ENCODE peak calls at places on chromosomes 12 and 14, in seven cellular contexts. K is fibroblast of lung, G is tibial artery, P is cardiac muscle cell, T is psoas muscle, Z is esophagus muscularis mucosa, I is GM23338. U is an unnamed sample. For H3K27me3, the result is how much of the 10 kb centered on the place peaks cover.

GRCh38 chr12:118525216-118525615 is 148.9 kb downstream of the SUDS3 start:
- DNase-seq in K (no peak), G (no peak), P (no peak), T (no peak), Z (no peak), I (no peak), U (no peak)

GRCh38 chr12:132178314-132178713 is 34.1 kb downstream of the NOC4L start:
- DNase-seq in K (no peak), G (no peak), P (no peak), T (peak), Z (no peak), I (no peak), U (no peak)

GRCh38 chr12:66036317-66036716 is 94.2 kb downstream of the LLPH start:
- DNase-seq in K (peak), G (peak), P (peak), T (peak), Z (peak), I (no peak), U (peak)

GRCh38 chr12:27868165-27868564 is 88.1 kb upstream of the MANSC4 start:
- DNase-seq in K (peak), G (no peak), P (peak), T (no peak), Z (no peak), I (no peak), U (no peak)

GRCh38 chr12:70443274-70443673 is 77.2 kb downstream of the KCNMB4 start:
- DNase-seq in K (peak), G (no peak), P (peak), T (no peak), Z (no peak), I (no peak), U (no peak)

GRCh38 chr14:34190746-34191145 is 239.9 kb upstream of the EGLN3 start:
- DNase-seq in K (no peak), G (no peak), P (no peak), T (no peak), Z (no peak), I (no peak), U (no peak)

GRCh38 chr14:21860172-21860571 is 186.6 kb upstream of the OR4E1 start:
- DNase-seq in K (no peak), G (no peak), P (peak), T (no peak), Z (no peak), I (peak), U (no peak)

GRCh38 chr14:79721399-79722084 is 489.8 kb downstream of the DIO2 start:
- DNase-seq in K (no peak), G (no peak), P (no peak), T (no peak), Z (no peak), I (no peak), U (no peak)

GRCh38 chr14:105324080-105324778 is 9.7 kb downstream of the PACS2 start:
- DNase-seq in K (no peak), G (peak), P (no peak), T (peak), Z (no peak), I (peak), U (no peak)

GRCh38 chr14:87497301-87497700 is 495.7 kb downstream of the GALC start:
- DNase-seq in K (no peak), G (no peak), P (no peak), T (no peak), Z (no peak), I (no peak), U (no peak)

GRCh38 chr12:31037028-31037427 is 36.6 kb upstream of the DDX11 start:
- DNase-seq in K (no peak), G (no peak), P (no peak), T (no peak), Z (no peak), I (no peak), U (no peak)

GRCh38 chr12:83197483-83197914 is 510.8 kb downstream of the TMTC2 start:
- DNase-seq in K (no peak), G (no peak), P (no peak), T (no peak), Z (no peak), I (peak), U (no peak)

GRCh38 chr12:99455350-99456037 is 192.1 kb upstream of the GARIN6 start:
- DNase-seq in K (peak), G (no peak), P (peak), T (no peak), Z (no peak), I (peak), U (peak)

GRCh38 chr12:6295187-6295811 is 15.2 kb upstream of the PLEKHG6 start:
- DNase-seq in K (peak), G (no peak), P (peak), T (no peak), Z (no peak), I (peak), U (peak)

GRCh38 chr14:76333664-76334063 is 42.3 kb upstream of the ESRRB start:
- DNase-seq in K (no peak), G (no peak), P (no peak), T (no peak), Z (no peak), I (no peak), U (no peak)

GRCh38 chr14:84420236-84420635 is 1109.7 kb upstream of the FLRT2 start:
- DNase-seq in K (peak), G (no peak), P (peak), T (no peak), Z (no peak), I (no peak), U (no peak)

GRCh38 chr12:43930032-43930431 is 94.2 kb downstream of the TMEM117 start:
- DNase-seq in K (no peak), G (no peak), P (no peak), T (no peak), Z (no peak), I (no peak), U (no peak)

DNA sequence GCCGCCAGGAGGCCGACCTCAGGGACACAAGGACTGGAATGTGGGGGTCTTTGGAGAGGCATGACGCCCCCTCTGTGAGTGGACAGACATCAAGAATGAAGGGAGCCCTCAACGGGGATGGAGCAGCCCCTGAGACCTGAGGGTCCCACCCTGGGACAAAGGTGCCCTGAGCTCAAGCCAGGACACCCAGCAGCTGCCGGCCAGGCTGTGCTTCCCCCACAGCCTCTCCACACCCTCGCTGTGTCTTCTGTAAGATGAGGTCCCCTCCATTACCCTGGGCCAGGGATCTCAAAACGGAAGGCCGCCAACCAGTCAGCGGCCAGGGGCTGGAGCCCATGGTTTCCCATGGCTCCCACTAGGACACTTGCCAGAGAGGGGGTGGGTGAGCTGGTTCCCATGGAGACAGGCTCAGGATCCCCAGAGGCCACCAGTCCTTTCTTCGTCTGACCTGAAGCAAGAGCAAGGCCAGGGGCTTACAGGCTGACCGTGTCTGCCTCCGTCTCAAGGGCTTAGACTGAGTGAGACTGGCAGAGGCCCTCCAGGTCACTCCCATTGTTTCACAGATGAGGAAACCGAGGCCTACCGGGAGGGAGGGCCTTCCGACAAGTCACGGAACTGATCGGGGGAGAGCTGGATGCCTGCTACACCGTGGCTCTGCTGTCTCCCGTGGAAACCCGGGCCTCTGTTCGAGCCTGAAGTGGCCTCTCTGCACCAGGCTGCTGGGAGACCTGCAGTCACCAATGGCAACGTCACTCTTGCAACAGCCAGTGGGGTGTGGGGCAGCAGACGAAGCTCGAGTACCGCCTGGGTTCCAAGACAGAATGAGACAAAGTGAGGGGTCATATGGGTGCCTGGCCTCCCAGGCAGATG is 91.7 kb upstream of the DIO3 start:
- DNase-seq in K (no peak), G (peak), P (no peak), T (no peak), Z (no peak), I (no peak), U (no peak)
- H3K4me3 ChIP-seq in K (no peak), G (no peak), P (no peak), T (no peak), Z (no peak), I (no peak), U (no peak)

GRCh38 chr12:51890135-51890464 is 2.2 kb downstream of the ANKRD33 start:
- DNase-seq in K (no peak), G (peak), P (no peak), T (no peak), Z (no peak), I (no peak), U (no peak)

GRCh38 chr12:51887476-51888315 is at the start of gene ANKRD33:
- DNase-seq in K (no peak), G (peak), P (peak), T (peak), Z (no peak), I (peak), U (no peak)

GRCh38 chr12:51890511-51891171 is 2.7 kb downstream of the ANKRD33 start:
- DNase-seq in K (no peak), G (peak), P (no peak), T (no peak), Z (no peak), I (no peak), U (no peak)

GRCh38 chr12:51888316-51889215 is 663 bp downstream of the ANKRD33 start:
- DNase-seq in K (no peak), G (peak), P (no peak), T (no peak), Z (no peak), I (no peak), U (no peak)

GRCh38 chr12:51889216-51890134 is 1.6 kb downstream of the ANKRD33 start:
- DNase-seq in K (no peak), G (peak), P (no peak), T (no peak), Z (no peak), I (peak), U (no peak)
- TF ChIP-seq CTCF in K (peak), G (no peak), P (peak), T (no peak), Z (no peak), I (peak), U (peak)

DNA sequence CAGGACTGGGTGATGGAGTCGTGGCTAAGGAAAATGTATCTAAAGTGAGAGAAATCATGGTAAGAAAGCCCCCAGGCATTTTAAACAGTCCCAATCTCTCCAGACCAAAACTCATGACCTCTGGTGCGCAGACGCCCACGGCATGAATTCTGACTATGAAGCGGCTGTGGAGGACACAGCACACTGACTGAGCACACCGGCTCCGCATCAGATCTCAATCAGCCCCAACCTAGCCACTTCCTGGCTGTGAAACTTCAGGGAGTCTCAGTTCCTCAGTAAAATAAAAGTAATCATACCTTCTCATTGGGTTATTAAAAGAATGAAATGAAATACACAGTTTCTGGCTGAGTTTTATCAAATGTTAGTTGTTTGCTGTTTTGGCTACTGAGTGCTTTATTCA is 38.7 kb downstream of the SETD3 start:
- DNase-seq in K (no peak), G (no peak), P (no peak), T (no peak), Z (no peak), I (no peak), U (no peak)
- H3K27me3 ChIP-seq in K (under half), G (under half), P (under half), T (under half), Z (under half), I (under half), U (under half)

GRCh38 chr12:123790901-123791486 is 28.9 kb downstream of the DNAH10 start:
- DNase-seq in K (no peak), G (no peak), P (no peak), T (no peak), Z (no peak), I (no peak), U (no peak)

GRCh38 chr12:123788541-123788940 is 26.4 kb downstream of the DNAH10 start:
- DNase-seq in K (no peak), G (peak), P (no peak), T (no peak), Z (no peak), I (no peak), U (no peak)

GRCh38 chr12:123782997-123783792 is 21.1 kb downstream of the DNAH10 start:
- DNase-seq in K (no peak), G (no peak), P (no peak), T (no peak), Z (no peak), I (no peak), U (no peak)

DNA sequence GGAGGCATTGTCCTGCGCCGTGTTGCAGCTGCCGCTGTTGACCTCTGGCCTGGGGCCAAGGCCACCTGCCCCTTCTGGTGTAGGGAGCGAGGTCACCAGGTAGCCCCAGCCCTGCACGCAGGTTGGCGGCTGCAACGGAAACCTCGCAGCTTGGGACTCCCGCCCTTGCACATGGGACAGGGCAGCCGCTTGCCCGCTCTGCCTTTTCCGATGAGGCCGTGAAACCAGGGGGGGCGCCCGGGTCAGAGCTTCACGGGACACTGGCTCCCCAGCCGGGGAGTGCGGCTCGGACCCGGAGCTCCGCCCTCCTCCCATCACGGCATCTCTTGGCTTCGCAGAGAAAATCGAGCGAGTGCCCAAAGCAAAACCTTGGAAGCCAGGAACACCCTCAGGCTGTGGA is 25.4 kb downstream of the DNAH10 start:
- DNase-seq in K (no peak), G (peak), P (no peak), T (no peak), Z (no peak), I (no peak), U (no peak)
- H3K4me3 ChIP-seq in K (no peak), G (no peak), P (no peak), T (no peak), Z (no peak), I (no peak), U (no peak)

DNA sequence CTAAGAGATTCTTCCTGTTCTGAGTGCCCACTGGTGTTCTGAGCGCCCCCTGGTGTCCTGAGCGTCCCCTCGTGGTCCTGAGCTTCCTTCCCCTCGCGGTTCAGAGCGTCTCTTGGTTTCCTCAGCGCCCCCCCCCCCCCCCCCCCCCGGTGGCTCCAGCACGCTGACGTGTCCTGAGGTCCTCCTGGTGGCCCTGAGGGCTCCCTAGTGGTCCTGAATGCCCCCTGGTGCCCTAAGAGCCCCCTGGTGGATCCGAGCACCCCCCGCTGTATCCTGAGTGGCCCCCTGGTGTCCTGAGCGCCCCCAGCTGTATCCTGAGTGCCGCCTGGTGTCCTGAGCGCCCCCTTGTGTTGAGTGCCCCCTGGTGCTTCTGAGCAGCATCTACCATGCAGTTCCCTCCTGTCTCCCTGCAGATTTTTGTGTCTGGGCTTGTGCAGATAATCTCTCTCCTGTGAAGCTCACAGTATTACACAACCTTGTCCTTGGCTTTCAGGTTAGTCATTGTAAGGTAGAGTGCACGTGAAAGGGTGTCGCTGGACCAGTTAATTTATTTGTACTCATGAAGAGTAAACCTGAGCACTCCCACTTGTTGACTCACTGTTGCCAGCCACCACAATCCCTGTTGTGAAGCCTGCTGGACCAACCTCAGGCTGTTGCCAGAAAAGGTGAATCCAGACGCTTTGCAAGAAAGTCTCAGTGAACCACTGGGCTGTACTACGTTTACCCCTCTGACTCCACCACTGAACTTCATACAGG is 1168.4 kb downstream of the TMEM121 start:
- DNase-seq in K (no peak), G (no peak), P (no peak), T (no peak), Z (no peak), I (peak), U (no peak)
- TF ChIP-seq CTCF in K (no peak), G (no peak), P (no peak), T (no peak), Z (no peak), I (no peak), U (no peak)

GRCh38 chr14:74237441-74237840 is 1.8 kb upstream of the VSX2 start:
- DNase-seq in K (no peak), G (no peak), P (no peak), T (no peak), Z (no peak), I (no peak), U (no peak)
- H3K27me3 ChIP-seq in K (half or more), G (under half), P (half or more), T (under half), Z (half or more), I (half or more), U (half or more)

GRCh38 chr12:124034297-124034696 is 61.3 kb downstream of the ZNF664 start:
- DNase-seq in K (no peak), G (no peak), P (no peak), T (no peak), Z (no peak), I (no peak), U (no peak)
- H3K4me3 ChIP-seq in K (no peak), G (no peak), P (no peak), T (no peak), Z (no peak), I (no peak), U (no peak)

DNA sequence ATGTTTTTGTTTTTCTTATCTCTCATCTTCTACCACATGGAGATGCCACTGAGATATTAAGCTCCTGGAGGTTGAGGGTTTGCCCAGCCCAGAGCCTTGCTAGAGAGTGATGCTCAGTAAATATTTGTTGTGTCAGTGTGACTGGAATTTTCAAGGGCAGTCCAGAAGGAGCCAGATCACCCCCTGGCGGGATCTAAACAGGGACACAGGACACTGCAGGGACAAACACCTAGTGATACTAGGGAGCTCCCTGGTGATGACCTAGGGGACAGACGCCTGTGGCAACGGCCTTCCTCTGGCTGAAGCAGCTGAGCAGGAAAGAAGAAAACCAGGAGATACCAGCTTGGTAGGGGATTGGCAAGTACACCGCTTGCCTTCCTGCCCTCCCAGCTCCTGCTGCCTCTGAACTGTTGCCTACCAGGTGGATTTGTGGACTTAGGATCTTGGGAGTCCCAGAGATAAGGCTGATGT is 714.4 kb upstream of the TBX3 start:
- DNase-seq in K (no peak), G (no peak), P (no peak), T (no peak), Z (peak), I (no peak), U (no peak)
- TF ChIP-seq CTCF in K (no peak), G (no peak), P (no peak), T (no peak), Z (no peak), I (no peak), U (peak)

GRCh38 chr12:114687269-114687605 is 3.3 kb upstream of the TBX3 start:
- DNase-seq in K (no peak), G (no peak), P (no peak), T (no peak), Z (no peak), I (peak), U (no peak)

GRCh38 chr12:114684870-114685273 is 897 bp upstream of the TBX3 start:
- DNase-seq in K (no peak), G (no peak), P (no peak), T (no peak), Z (no peak), I (no peak), U (no peak)

GRCh38 chr12:114686421-114687268 is 2.7 kb upstream of the TBX3 start:
- DNase-seq in K (no peak), G (no peak), P (no peak), T (no peak), Z (no peak), I (peak), U (no peak)

GRCh38 chr12:114685320-114685781 is 1.4 kb upstream of the TBX3 start:
- DNase-seq in K (no peak), G (no peak), P (no peak), T (peak), Z (no peak), I (peak), U (no peak)

GRCh38 chr12:114685869-114686268 is 1.9 kb upstream of the TBX3 start:
- DNase-seq in K (no peak), G (no peak), P (no peak), T (no peak), Z (no peak), I (peak), U (no peak)
- H3K27me3 ChIP-seq in K (under half), G (under half), P (half or more), T (under half), Z (half or more), I (half or more), U (under half)